ENCODE peak calls at places on chromosomes 13 and 19, in eight cellular contexts. P, Y, I, S, V, D, M and A are unnamed samples.

GRCh38 chr19:15283141-15283885 is 49.0 kb downstream of the BRD4 start:
- DNase-seq in P (peak), I (peak), M (no peak), D (no peak), V (peak), S (peak), Y (no peak), A (no peak)

GRCh38 chr19:37594982-37595382 is 306 bp downstream of the ZNF540 start:
- DNase-seq in S (peak), D (peak), Y (peak), V (peak), I (peak), M (peak), P (peak), A (peak)

GRCh38 chr13:35714588-35714987 is 238.1 kb upstream of the MAB21L1 start:
- DNase-seq in V (no peak), D (no peak), Y (no peak), I (no peak), M (no peak), S (no peak), P (no peak), A (no peak)

GRCh38 chr19:6632002-6632621 is 37.8 kb downstream of the TNFSF14 start:
- DNase-seq in I (peak), V (peak), M (peak), Y (peak), S (peak), D (peak), P (peak), A (no peak)

GRCh38 chr13:25783480-25784081 is 268.2 kb downstream of the SHISA2 start:
- DNase-seq in Y (no peak), V (no peak), D (no peak), P (no peak), M (no peak), S (no peak), I (no peak), A (no peak)

GRCh38 chr13:91017031-91017668 is 330.3 kb upstream of the MIR17HG start:
- DNase-seq in P (no peak), M (no peak), D (peak), Y (no peak), S (peak), I (peak), V (peak), A (no peak)

GRCh38 chr13:59176775-59177174 is 987.0 kb downstream of the DIAPH3 start:
- DNase-seq in P (no peak), V (no peak), S (no peak), D (no peak), Y (no peak), M (no peak), I (no peak), A (no peak)

GRCh38 chr13:63311587-63311986 is 1895.9 kb upstream of the PCDH20 start:
- DNase-seq in I (no peak), Y (no peak), D (no peak), M (no peak), P (no peak), V (no peak), S (no peak), A (no peak)

GRCh38 chr13:91358384-91358776 is 10.9 kb downstream of the MIR17HG start:
- DNase-seq in D (no peak), S (no peak), V (peak), P (no peak), I (no peak), M (no peak), Y (no peak), A (no peak)

GRCh38 chr13:98842074-98842473 is 89.6 kb upstream of the SLC15A1 start:
- DNase-seq in V (no peak), P (no peak), D (no peak), Y (no peak), M (no peak), S (no peak), I (no peak), A (no peak)

GRCh38 chr19:19059018-19059836 is 4.6 kb upstream of the SLC25A42 start:
- DNase-seq in P (no peak), I (no peak), V (no peak), Y (no peak), M (no peak), D (no peak), S (no peak), A (no peak)

GRCh38 chr19:31013391-31013975 is 335.8 kb downstream of the TSHZ3 start:
- DNase-seq in Y (no peak), M (no peak), S (no peak), P (no peak), I (no peak), V (no peak), D (no peak), A (no peak)

GRCh38 chr19:53847555-53847954 is 20.1 kb upstream of the MYADM start:
- DNase-seq in M (no peak), Y (no peak), D (no peak), S (no peak), I (no peak), P (no peak), V (no peak), A (no peak)

GRCh38 chr13:33487575-33488243 is 202.2 kb upstream of the STARD13 start:
- DNase-seq in S (no peak), M (peak), P (no peak), V (peak), Y (no peak), I (peak), D (peak), A (no peak)

GRCh38 chr13:101453784-101454201 is 1.3 kb downstream of the ITGBL1 start:
- DNase-seq in V (peak), M (no peak), Y (no peak), S (no peak), P (no peak), D (no peak), I (no peak), A (no peak)

GRCh38 chr13:113785051-113786010 is 26.3 kb downstream of the TMEM255B start:
- DNase-seq in P (no peak), M (no peak), S (no peak), D (no peak), Y (peak), V (peak), I (peak), A (peak)

GRCh38 chr19:49363265-49364082 is at the start of gene DKKL1:
- DNase-seq in M (peak), Y (peak), I (peak), P (peak), S (peak), D (peak), V (peak), A (peak)

GRCh38 chr19:46216612-46217011 is 12.9 kb upstream of the IGFL1 start:
- DNase-seq in I (no peak), V (no peak), D (no peak), S (no peak), P (no peak), Y (no peak), M (no peak), A (no peak)

GRCh38 chr19:31039151-31039550 is 310.1 kb downstream of the TSHZ3 start:
- DNase-seq in Y (no peak), S (no peak), M (no peak), I (no peak), V (no peak), D (no peak), P (no peak), A (no peak)

GRCh38 chr13:37923236-37923635 is 53.7 kb upstream of the TRPC4 start:
- DNase-seq in V (peak), M (no peak), Y (no peak), P (no peak), D (no peak), I (no peak), S (no peak), A (no peak)

GRCh38 chr19:42374826-42375376 is 15.2 kb downstream of the CNFN start:
- DNase-seq in D (no peak), I (no peak), V (no peak), M (no peak), Y (no peak), P (no peak), S (no peak), A (no peak)

GRCh38 chr19:42380155-42380554 is 9.9 kb downstream of the CNFN start:
- DNase-seq in D (no peak), S (no peak), Y (no peak), M (no peak), P (no peak), V (no peak), I (no peak), A (no peak)

GRCh38 chr19:42375415-42376176 is 14.5 kb downstream of the CNFN start:
- DNase-seq in M (no peak), S (no peak), I (no peak), V (no peak), Y (no peak), D (no peak), P (no peak), A (no peak)

GRCh38 chr19:42378225-42378929 is 11.7 kb downstream of the CNFN start:
- DNase-seq in M (no peak), Y (no peak), I (no peak), S (no peak), P (no peak), D (no peak), V (no peak), A (no peak)

DNA sequence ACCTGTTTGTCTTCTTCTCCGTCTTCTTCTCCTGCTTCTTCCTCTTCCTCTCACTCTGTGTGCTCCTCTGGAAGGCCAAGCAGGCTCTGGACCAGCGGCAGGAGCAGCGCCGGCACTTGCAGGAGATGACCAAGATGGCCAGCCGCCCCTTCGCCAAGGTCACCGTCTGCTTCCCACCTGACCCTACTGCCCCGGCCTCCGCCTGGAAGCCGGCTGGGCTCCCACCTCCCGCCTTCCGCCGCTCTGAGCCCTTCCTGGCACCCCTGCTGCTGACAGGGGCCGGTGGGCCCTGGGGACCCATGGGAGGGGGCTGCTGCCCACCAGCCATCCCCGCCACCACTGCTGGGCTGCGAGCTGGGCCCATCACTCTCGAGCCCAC is 13.9 kb downstream of the CNFN start:
- DNase-seq in P (no peak), Y (no peak), M (no peak), D (no peak), I (no peak), S (no peak), V (no peak), A (no peak)
- TF ChIP-seq CTCF in P (no peak), Y (no peak), M (no peak), D (no peak), I (no peak), S (no peak), V (no peak), A (no peak)

DNA sequence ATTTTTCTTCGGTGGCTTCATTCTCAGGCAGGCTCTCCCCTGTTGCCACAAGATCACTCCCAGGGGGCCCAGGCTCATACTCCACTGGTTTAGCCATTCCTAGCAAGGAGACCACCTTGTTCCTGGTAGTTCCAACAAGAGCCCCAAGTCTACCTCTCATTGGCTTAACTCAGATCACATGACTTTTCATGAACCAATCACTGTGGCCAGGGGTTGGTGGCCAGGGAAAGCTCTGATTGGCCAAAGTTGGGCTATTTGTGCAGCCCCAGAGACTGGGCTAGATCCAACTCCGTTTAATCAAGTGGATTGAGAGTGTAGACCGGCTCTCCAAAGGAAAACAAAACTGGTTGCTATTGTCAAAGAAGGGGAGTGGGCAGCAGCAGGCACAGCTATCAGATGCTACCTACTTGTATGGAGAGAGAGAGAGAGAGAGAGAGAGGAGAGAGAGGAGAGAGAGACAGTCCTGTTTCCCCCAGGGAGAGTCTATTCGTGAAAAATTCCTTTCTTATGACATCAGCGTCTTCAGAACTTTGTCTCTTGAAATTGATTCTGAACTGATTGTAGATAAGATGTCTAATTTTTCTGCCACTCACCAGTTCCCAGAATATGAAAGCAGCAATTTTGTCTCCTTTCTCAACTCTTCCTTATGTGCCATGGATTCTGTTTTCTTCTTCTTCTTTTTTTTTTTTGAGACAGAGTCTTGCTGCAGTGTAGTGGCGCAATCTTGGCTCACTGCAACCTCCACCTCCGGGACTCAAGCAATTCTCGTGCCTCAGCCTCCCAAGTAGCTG is 5.9 kb downstream of the CEACAM19 start:
- DNase-seq in M (no peak), I (peak), Y (no peak), V (peak), D (no peak), S (no peak), P (no peak), A (no peak)
- TF ChIP-seq CTCF in M (no peak), I (no peak), Y (no peak), V (no peak), D (no peak), S (no peak), P (no peak), A (no peak)

DNA sequence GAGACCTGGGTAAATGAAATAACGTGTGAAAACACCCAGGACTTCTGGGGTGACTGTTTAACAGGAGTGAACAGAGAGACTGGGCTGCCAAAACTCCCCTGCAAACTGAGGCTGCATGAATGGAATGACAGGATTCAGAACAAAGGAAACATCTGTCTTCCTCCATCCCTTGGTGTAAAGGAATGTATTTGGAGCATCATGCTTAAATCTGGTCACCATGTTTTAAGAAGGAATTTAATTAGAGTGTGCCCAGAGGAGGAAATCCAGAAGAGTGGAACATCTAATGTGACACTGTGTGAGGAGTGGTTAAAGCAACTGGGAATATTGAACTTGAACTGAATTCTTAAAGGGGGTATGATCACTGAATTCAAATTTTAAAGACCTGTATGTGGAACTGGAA is 437.2 kb downstream of the LIG4 start:
- DNase-seq in P (no peak), D (no peak), M (no peak), S (no peak), I (no peak), V (no peak), Y (no peak), A (no peak)
- TF ChIP-seq CTCF in P (no peak), D (no peak), M (no peak), S (no peak), I (no peak), V (no peak), Y (no peak), A (no peak)

GRCh38 chr13:44876782-44877324 is 112.4 kb downstream of the NUFIP1 start:
- DNase-seq in S (no peak), V (no peak), I (no peak), M (no peak), Y (no peak), P (no peak), D (no peak), A (no peak)
- TF ChIP-seq CTCF in S (peak), V (peak), I (peak), M (peak), Y (peak), P (no peak), D (no peak), A (peak)

GRCh38 chr13:23960566-23961156 is 63.4 kb upstream of the C1QTNF9B start:
- DNase-seq in D (peak), P (no peak), I (peak), V (peak), M (no peak), S (no peak), Y (no peak), A (no peak)

GRCh38 chr13:23956106-23956505 is 58.8 kb upstream of the C1QTNF9B start:
- DNase-seq in P (no peak), Y (no peak), D (peak), I (peak), V (peak), M (no peak), S (no peak), A (peak)

GRCh38 chr13:23955064-23955463 is 57.8 kb upstream of the C1QTNF9B start:
- DNase-seq in P (no peak), D (no peak), V (no peak), S (no peak), Y (no peak), M (no peak), I (no peak), A (no peak)

GRCh38 chr13:23963184-23963931 is 66.1 kb upstream of the C1QTNF9B start:
- DNase-seq in S (no peak), P (no peak), I (no peak), Y (no peak), V (no peak), M (no peak), D (no peak), A (no peak)

GRCh38 chr13:23959231-23959862 is 62.0 kb upstream of the C1QTNF9B start:
- DNase-seq in Y (no peak), D (no peak), P (no peak), I (no peak), S (no peak), V (peak), M (no peak), A (no peak)
- TF ChIP-seq CTCF in Y (no peak), D (no peak), P (no peak), I (no peak), S (no peak), V (no peak), M (no peak), A (no peak)

GRCh38 chr13:73231456-73231855 is 172.7 kb downstream of the KLF5 start:
- DNase-seq in D (no peak), S (no peak), I (no peak), P (no peak), V (no peak), Y (no peak), M (no peak), A (no peak)

GRCh38 chr13:73230714-73231113 is 171.9 kb downstream of the KLF5 start:
- DNase-seq in P (no peak), M (no peak), D (no peak), S (no peak), I (no peak), Y (no peak), V (peak), A (no peak)

DNA sequence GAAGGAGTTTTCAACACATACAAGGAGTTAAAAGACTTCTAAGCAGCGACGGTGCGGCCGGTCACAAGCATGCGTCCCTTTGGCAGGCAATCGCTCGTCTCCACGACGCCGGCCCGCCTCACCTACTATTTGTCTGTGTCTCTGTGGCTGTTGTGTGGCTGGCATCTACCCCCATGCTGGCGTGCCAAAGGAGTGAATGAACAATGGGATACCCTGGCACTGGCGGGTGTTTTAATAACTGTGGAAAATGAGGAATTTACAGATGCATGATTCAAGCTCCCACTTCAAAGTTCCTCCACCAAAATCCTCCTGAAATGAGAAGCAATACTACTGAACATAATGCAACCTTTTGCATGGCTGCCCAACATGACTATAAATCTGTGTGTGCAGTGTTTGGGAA is 176.6 kb downstream of the KLF5 start:
- DNase-seq in P (no peak), S (peak), Y (no peak), V (no peak), D (no peak), I (no peak), M (no peak), A (no peak)
- TF ChIP-seq CTCF in P (no peak), S (no peak), Y (no peak), V (no peak), D (no peak), I (no peak), M (no peak), A (no peak)

GRCh38 chr13:110089815-110090214 is 217.1 kb downstream of the COL4A1 start:
- DNase-seq in I (no peak), D (no peak), Y (no peak), S (no peak), P (no peak), V (no peak), M (no peak), A (no peak)
- TF ChIP-seq CTCF in I (peak), D (no peak), Y (peak), S (peak), P (peak), V (peak), M (no peak), A (peak)